ENCODE peak calls at places on chromosome 1, in five cellular contexts. N, I, O, U and F are unnamed samples. For H3K27me3, the result is how much of the 10 kb centered on the place peaks cover.

GRCh38 chr1:204975568-204976235 is 67.3 kb upstream of the CNTN2 start:
- DNase-seq in N (peak), I (peak), O (no peak), U (peak), F (no peak)

GRCh38 chr1:186658999-186659398 is 21.2 kb downstream of the PTGS2 start:
- DNase-seq in N (no peak), I (no peak), O (no peak), U (no peak), F (no peak)

GRCh38 chr1:62599044-62599443 is 1.7 kb downstream of the ANGPTL3 start:
- DNase-seq in N (no peak), I (no peak), O (no peak), U (peak), F (no peak)

GRCh38 chr1:160325252-160325651 is 17.8 kb downstream of the COPA start:
- DNase-seq in N (no peak), I (no peak), O (no peak), U (no peak), F (no peak)

GRCh38 chr1:19866029-19866428 is 16.2 kb upstream of the OTUD3 start:
- DNase-seq in N (no peak), I (no peak), O (no peak), U (no peak), F (no peak)

GRCh38 chr1:23478896-23479790 is 4.8 kb downstream of the ASAP3 start:
- DNase-seq in N (no peak), I (no peak), O (peak), U (peak), F (no peak)

GRCh38 chr1:58650141-58650540 is 49.7 kb downstream of the MYSM1 start:
- DNase-seq in N (no peak), I (no peak), O (no peak), U (peak), F (no peak)

GRCh38 chr1:18646776-18647410 is 16.2 kb downstream of the PAX7 start:
- DNase-seq in N (no peak), I (peak), O (no peak), U (no peak), F (no peak)

GRCh38 chr1:18234790-18235242 is 127.2 kb downstream of the IGSF21 start:
- DNase-seq in N (peak), I (peak), O (no peak), U (peak), F (no peak)

GRCh38 chr1:101613549-101613948 is 376.7 kb downstream of the S1PR1 start:
- DNase-seq in N (no peak), I (no peak), O (no peak), U (no peak), F (no peak)

GRCh38 chr1:37949524-37950152 is 2.8 kb upstream of the INPP5B start:
- DNase-seq in N (no peak), I (no peak), O (no peak), U (no peak), F (no peak)

DNA sequence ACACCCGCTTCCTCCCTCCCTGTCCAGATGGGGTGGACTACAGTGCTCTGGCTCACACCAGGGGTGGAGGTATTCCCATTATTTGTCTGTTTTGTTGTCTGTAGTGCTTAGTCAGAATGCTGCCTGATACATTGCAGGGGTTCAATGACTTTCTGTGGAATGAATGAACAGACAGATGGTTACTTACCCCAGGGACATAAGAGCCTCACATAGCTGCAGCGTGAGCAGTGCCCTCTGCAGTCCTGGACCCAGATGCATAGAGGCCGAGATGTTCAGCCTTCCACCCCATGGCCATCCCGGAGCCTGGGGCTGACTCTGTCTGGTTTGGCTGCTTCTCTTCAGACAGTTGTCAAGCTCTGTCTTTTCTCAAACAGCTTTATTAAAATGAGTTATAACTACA is 13.1 kb upstream of the F3 start:
- DNase-seq in N (no peak), I (peak), O (no peak), U (no peak), F (no peak)
- TF ChIP-seq CTCF in N (no peak), I (no peak), O (no peak), U (no peak), F (no peak)

GRCh38 chr1:92480813-92481597 is 5.7 kb downstream of the GFI1 start:
- DNase-seq in N (no peak), I (peak), O (no peak), U (no peak), F (no peak)
- H3K27me3 ChIP-seq in N (under half), I (half or more), O (half or more), U (half or more), F (half or more)

GRCh38 chr1:11735531-11735853 is 444 bp upstream of the AGTRAP start:
- DNase-seq in N (no peak), I (no peak), O (no peak), U (no peak), F (no peak)

GRCh38 chr1:11730429-11730861 is 5.5 kb upstream of the AGTRAP start:
- DNase-seq in N (peak), I (no peak), O (peak), U (peak), F (no peak)

GRCh38 chr1:11731719-11732283 is 4.1 kb upstream of the AGTRAP start:
- DNase-seq in N (peak), I (peak), O (peak), U (peak), F (peak)

GRCh38 chr1:11735854-11736745 is at the start of gene AGTRAP:
- DNase-seq in N (peak), I (peak), O (peak), U (peak), F (peak)

GRCh38 chr1:11733351-11733750 is 2.6 kb upstream of the AGTRAP start:
- DNase-seq in N (no peak), I (no peak), O (no peak), U (no peak), F (no peak)
- H3K27ac ChIP-seq in N (no peak), I (no peak), O (no peak), U (no peak), F (no peak)

DNA sequence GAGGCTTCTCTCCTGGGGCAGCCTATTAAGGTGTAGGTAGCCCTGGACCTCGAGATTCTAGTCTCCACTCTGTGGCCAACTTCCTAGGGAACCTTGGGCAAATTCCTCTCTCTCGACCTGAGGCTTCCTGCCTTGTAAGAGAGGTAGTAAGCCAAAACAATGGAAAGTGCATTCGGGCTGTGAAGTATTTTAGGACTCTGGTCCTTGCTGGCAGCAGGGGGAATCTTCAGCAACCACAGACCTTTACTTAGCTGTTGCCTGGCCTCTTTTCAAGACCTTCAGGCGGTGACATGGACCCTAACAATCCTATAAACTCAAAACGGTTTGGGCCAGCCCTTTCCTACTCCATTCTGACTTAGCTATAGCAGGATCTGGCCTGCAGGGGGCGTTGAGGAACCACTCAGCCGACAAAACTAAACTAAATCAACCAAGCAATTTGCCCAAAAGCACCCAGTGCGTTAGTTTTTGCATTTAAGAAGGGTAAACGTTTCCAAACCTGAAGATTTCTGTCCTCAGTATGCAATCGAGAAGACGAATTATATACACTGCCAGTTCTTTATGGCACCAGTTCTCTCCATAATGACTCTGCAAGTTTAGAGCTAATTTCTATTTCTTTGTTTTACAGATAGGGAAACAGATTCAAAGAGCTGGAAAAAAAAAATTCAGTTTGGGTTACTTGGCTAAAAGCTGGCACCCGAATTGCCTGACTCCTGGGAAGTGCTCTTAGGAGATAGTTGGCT is 10.9 kb upstream of the SESN2 start:
- DNase-seq in N (peak), I (peak), O (peak), U (peak), F (peak)
- TF ChIP-seq CTCF in N (peak), I (peak), O (peak), U (peak), F (peak)

DNA sequence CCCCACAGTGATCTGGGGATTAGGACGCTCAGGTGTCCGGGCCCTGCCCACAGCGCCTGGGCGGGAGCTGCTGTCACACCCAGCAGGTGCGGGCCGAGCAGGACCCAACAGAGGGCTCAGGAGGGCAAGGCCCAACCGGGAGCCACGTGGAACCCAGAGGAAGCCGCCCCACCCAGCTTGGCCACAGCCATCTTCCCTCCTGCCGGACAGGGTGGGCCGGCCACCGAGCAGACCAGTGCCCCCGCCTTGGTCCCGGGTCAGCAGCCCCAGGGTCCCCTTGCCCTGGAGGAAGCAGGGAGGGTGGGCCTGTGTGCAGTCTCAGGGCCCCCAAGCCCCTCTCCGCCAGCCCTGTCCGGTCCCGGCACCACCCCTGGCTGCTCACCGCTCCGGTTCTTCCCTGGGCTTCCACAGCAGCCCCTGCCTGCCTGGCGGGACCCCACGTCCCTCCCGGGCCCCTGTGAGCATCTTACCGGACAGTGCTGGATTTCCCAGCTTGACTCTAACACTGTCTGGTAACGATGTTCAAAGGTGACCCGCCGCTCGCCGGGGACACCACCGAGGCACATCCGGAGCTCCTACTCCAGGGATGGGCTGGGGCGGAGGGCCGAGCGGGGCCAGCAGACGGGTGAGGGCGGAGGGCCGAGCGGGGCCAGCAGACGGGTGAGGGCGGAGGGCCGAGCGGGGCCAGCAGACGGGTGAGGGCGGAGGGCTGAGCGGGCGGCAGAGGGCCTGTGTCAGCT is 6.1 kb upstream of the TTLL10 start:
- DNase-seq in N (no peak), I (no peak), O (no peak), U (no peak), F (no peak)
- H3K27me3 ChIP-seq in N (under half), I (under half), O (half or more), U (under half), F (half or more)

DNA sequence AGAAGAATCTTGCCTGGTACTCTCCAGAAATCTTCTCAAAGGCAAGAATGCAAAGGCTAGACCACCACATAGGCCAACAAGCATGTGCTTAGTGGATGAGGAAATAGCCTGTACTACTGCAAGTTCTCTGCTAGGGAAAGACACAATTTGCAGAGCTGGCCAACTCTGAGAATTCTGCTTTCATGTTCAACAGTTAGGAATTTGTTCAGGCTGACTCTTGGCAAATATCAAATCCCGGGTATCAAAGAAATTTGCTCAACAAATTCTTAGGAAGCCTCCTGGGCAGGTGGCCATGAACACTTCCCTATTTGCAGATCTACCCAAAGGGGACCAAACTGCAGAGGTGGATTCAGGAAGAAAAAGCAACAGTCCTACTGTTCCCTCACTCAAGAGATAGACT is 15.0 kb upstream of the H3-3A start:
- DNase-seq in N (peak), I (no peak), O (no peak), U (peak), F (no peak)
- H3K27ac ChIP-seq in N (no peak), I (no peak), O (no peak), U (no peak), F (no peak)

DNA sequence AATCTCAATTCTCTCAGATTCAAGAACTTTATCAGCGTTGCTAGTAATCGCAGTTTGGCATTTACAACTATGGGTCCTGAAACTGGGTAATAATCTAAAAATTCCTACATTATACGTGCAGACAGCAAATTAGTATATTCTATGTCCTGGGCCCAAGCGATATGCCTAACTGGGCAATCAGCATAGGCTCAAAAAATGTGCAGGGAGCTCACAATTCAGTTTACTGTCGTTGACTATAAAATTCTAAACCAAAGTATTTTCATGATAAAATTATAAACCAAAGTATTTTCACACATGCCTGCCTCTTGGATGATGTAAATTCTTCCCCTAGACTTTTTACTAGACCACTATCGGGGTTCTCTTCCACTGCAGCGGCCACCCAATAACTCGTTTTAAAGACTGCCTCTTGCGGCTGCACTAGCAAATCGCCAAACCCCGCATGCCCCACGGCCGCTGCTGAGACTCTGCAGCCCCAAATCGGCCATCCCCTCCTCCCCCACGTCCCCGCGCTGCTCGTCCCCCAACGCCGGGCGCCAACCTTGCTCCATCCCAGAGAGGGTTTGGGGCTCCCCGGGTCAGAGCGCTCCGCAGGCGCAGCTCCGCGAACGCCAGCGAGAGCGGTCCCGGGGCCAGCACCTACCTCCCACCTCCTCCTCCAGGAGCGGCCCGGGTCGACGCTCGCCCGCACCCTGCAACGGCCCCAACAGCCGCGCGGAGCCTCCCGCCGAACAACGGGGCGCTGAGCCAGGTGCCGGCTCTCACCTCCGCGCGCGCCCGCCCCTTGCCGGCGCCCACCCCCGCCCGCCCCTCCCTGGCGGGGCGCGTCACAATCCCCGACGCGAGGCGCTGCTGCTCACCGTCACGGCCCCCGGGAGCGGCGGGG is 506 bp downstream of the SSX2IP start:
- DNase-seq in N (peak), I (peak), O (peak), U (peak), F (no peak)
- TF ChIP-seq CTCF in N (peak), I (peak), O (peak), U (peak), F (peak)

DNA sequence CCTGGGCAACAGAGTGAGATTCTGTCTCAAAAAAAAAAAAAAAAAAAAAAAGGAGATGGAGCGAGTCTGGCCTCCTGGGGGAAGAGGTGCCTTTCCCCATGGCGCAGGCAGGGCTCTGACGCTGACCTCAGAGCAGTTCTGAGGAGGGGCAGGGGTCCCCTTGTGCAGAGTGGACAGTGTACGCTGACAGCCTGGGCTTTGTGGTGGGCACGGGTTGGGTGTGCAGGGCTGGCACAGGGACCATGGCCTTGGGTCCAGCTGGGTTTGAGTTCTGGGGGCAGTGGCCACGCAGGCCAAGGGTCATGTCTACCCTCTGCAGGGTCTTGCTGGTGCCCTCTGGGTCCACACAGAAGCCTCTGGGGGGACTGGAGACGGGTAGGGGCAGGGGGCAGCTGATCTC is 260.1 kb upstream of the C1orf174 start:
- DNase-seq in N (no peak), I (no peak), O (no peak), U (no peak), F (no peak)
- H3K27me3 ChIP-seq in N (under half), I (under half), O (half or more), U (under half), F (under half)